ENCODE peak calls at places on chromosomes 2 and 18, in nine cellular contexts. X, Y, N, J, U, K, Z, T and O are unnamed samples.
A peak's percentile ranks its signal among the peaks of the same experiment; 100 is the strongest.

GRCh38 chr2:205496777-205497176 is 185.5 kb upstream of the NRP2 start:
- DNase-seq in X (no peak), Y (no peak), N (peak; percentile 51), J (no peak), U (no peak), K (no peak), Z (no peak), T (no peak), O (no peak)

GRCh38 chr2:203476881-203477280 is 58.2 kb downstream of the RAPH1 start:
- DNase-seq in X (no peak), Y (peak; percentile 28), N (no peak), J (no peak), U (no peak), K (no peak), Z (no peak), T (no peak), O (no peak)

GRCh38 chr2:195695002-195695631 is 38.1 kb downstream of the SLC39A10 start:
- DNase-seq in X (no peak), Y (no peak), N (no peak), J (no peak), U (no peak), K (peak; percentile 78), Z (no peak), T (peak; percentile 6), O (no peak)

GRCh38 chr2:10242998-10243925 is 59.4 kb upstream of the HPCAL1 start:
- DNase-seq in X (no peak), Y (no peak), N (no peak), J (no peak), U (no peak), K (no peak), Z (no peak), T (no peak), O (no peak)

GRCh38 chr2:70828914-70829824 is 6.4 kb downstream of the CD207 start:
- DNase-seq in X (no peak), Y (no peak), N (peak; percentile 38), J (peak; percentile 67), U (no peak), K (no peak), Z (no peak), T (no peak), O (no peak)

GRCh38 chr18:52546686-52547346 is 206.8 kb downstream of the DCC start:
- DNase-seq in X (no peak), Y (no peak), N (no peak), J (no peak), U (no peak), K (no peak), Z (no peak), T (no peak), O (no peak)

GRCh38 chr2:203340791-203341487 is 12.7 kb downstream of the ABI2 start:
- DNase-seq in X (no peak), Y (peak; percentile 70), N (peak; percentile 52), J (no peak), U (no peak), K (peak; percentile 91), Z (peak; percentile 43), T (no peak), O (peak; percentile 60)

GRCh38 chr2:109419960-109420370 is 193.8 kb downstream of the SEPTIN10 start:
- DNase-seq in X (no peak), Y (no peak), N (no peak), J (no peak), U (no peak), K (no peak), Z (no peak), T (no peak), O (no peak)

GRCh38 chr2:233059797-233060499 is at the start of gene INPP5D:
- DNase-seq in X (peak; percentile 70), Y (no peak), N (no peak), J (peak; percentile 73), U (no peak), K (no peak), Z (no peak), T (no peak), O (no peak)
- H3K27ac ChIP-seq in X (peak within 1 kb of the TSS; percentile 62), Y (no peak within 1 kb of the TSS), N (no peak within 1 kb of the TSS), J (peak within 1 kb of the TSS; percentile 72), U (no peak within 1 kb of the TSS), K (no peak within 1 kb of the TSS), Z (peak within 1 kb of the TSS; percentile 26), T (peak within 1 kb of the TSS; percentile 28), O (no peak within 1 kb of the TSS)

GRCh38 chr2:64750817-64751285 is 97.1 kb upstream of the SERTAD2 start:
- DNase-seq in X (peak; percentile 98), Y (peak; percentile 100), N (peak; percentile 99), J (peak; percentile 99), U (peak; percentile 98), K (peak; percentile 98), Z (no peak), T (peak; percentile 97), O (peak; percentile 99)

GRCh38 chr2:64749446-64749845 is 95.7 kb upstream of the SERTAD2 start:
- DNase-seq in X (no peak), Y (no peak), N (no peak), J (no peak), U (no peak), K (no peak), Z (no peak), T (no peak), O (no peak)

GRCh38 chr2:64751286-64752260 is 97.9 kb upstream of the SERTAD2 start:
- DNase-seq in X (peak; percentile 99), Y (peak; percentile 90), N (peak; percentile 27), J (peak; percentile 99), U (peak; percentile 80), K (peak; percentile 22), Z (peak; percentile 99), T (peak; percentile 43), O (peak; percentile 61)

GRCh38 chr2:64748561-64748960 is 94.8 kb upstream of the SERTAD2 start:
- DNase-seq in X (no peak), Y (no peak), N (no peak), J (no peak), U (no peak), K (no peak), Z (no peak), T (no peak), O (no peak)

DNA sequence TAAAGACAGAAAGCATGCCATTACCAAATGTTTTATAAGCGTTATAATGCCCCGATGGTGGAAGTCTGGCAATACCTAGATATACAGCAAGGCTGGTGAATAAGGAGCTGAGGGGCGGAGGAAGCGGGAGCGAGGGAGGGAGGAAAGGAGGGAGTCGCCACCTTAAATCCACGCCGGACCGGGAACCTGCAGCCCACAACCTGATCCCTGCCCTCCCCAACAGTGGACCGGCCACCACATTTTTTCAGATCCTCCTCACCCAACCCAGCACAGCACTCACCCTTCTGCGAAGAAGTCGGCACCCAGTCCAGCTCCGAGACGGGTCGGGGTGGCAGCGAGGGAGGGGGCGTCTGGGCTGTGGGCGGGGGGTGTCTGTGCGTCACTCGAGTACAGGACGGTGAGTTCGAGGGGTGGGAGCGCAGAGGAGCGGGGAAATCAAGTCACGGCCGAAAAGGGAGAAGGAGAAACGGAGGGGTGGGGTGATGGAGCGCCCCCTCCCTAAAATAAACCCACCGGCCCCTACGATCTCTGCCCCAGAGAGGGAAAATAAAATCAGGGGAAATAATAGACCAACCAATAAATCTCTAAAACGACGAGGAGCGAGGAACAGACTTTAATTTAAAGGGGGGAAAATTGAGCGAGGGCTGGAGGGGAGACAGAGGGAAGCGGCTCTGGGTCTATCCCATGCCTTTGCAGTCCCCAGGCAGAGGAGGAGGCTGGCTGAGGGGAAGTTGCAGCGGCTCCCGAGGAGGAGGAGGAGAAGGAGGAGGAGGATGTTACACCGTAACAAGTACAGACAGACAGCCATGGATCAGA is 96.5 kb upstream of the SERTAD2 start:
- DNase-seq in X (peak; percentile 54), Y (peak; percentile 54), N (peak; percentile 30), J (peak; percentile 71), U (no peak), K (peak; percentile 35), Z (peak; percentile 53), T (peak; percentile 31), O (peak; percentile 32)
- TF ChIP-seq CTCF in X (no peak), Y (no peak), N (no peak), J (no peak), U (peak; percentile 14), K (no peak), Z (peak; percentile 36), T (no peak), O (no peak)

GRCh38 chr2:233400961-233401360 is 46.7 kb downstream of the DGKD start:
- DNase-seq in X (no peak), Y (no peak), N (no peak), J (no peak), U (no peak), K (no peak), Z (no peak), T (no peak), O (no peak)

GRCh38 chr2:233400341-233400740 is 46.0 kb downstream of the DGKD start:
- DNase-seq in X (no peak), Y (no peak), N (no peak), J (no peak), U (no peak), K (no peak), Z (no peak), T (no peak), O (no peak)

GRCh38 chr2:233402774-233403173 is 48.5 kb downstream of the DGKD start:
- DNase-seq in X (no peak), Y (no peak), N (no peak), J (no peak), U (no peak), K (no peak), Z (no peak), T (no peak), O (no peak)

GRCh38 chr2:233402346-233402745 is 48.1 kb downstream of the DGKD start:
- DNase-seq in X (no peak), Y (no peak), N (no peak), J (no peak), U (no peak), K (no peak), Z (no peak), T (no peak), O (no peak)

DNA sequence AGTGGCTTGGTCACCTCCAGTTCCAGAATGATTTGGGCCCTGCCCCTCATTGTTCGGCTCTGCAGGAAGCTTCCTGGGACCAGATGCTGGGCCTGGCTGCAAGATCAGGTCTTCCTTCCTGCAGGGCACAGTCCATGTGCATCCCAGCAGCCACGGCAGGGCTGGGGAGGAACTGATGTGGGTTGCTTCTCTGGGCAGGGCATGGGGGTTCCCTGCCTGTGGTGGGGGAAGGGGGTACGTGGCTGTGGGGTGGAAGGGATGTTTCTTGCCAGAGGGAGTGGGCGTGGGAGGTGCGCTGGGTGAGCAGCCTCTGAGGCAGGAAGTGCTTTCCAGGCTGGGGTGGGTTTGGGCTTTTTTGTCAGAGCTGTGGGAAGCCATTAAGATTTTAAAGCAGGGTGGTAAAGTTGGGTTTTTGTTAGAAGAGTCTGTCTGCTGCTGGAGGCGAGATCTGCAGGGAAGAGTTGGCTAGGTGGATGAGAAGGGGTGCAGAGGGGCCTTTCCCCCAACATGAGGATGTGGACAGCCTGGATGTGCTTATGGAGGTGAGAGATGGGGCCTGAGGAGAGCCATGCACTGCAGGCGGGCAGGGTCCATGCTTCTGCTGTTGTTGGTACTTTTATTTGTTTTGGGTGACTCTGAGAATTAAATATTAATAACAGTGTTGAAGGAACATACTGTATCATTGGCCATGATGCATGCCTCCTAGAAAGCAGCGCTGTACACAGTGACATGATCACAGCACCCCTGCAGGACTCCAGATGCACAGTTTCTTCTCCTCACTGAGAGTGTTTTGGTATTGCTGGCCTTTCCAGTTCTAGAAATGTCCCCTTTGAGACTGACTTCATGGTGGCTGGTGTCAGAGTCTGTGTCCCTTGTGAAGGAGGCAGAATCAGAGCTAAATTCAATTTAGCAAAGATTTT is 45.3 kb downstream of the DGKD start:
- DNase-seq in X (no peak), Y (no peak), N (no peak), J (no peak), U (no peak), K (peak; percentile 33), Z (no peak), T (no peak), O (no peak)
- H3K27ac ChIP-seq in X (no peak overlapping the region), Y (no peak overlapping the region), N (no peak overlapping the region), J (no peak overlapping the region), U (no peak overlapping the region), K (no peak overlapping the region), Z (peak overlapping the region; percentile 78), T (no peak overlapping the region), O (peak overlapping the region; percentile 12)

GRCh38 chr18:48913201-48913600 is 37.6 kb downstream of the SMAD7 start:
- DNase-seq in X (no peak), Y (no peak), N (no peak), J (no peak), U (no peak), K (no peak), Z (no peak), T (no peak), O (no peak)
- TF ChIP-seq CTCF in X (no peak), Y (peak; percentile 49), N (peak; percentile 46), J (no peak), U (peak; percentile 53), K (no peak), Z (peak; percentile 24), T (no peak), O (no peak)